ENCODE peak calls at places on chromosomes 1 and 21, in five cellular contexts. M, D, N, Z and P are unnamed samples. For H3K9me3, the result is how much of the 10 kb centered on the place peaks cover.

GRCh38 chr1:56301791-56302190 is 277.6 kb downstream of the PLPP3 start:
- DNase-seq in M (no peak), D (no peak), N (no peak), Z (no peak), P (no peak)

GRCh38 chr1:112524251-112524650 is 15.5 kb downstream of the WNT2B start:
- DNase-seq in M (no peak), D (no peak), N (no peak), Z (no peak), P (no peak)

GRCh38 chr21:41483415-41483814 is 24.5 kb downstream of the TMPRSS2 start:
- DNase-seq in M (no peak), D (no peak), N (no peak), Z (no peak), P (no peak)

GRCh38 chr1:48572632-48573258 is 100.7 kb upstream of the SPATA6 start:
- DNase-seq in M (no peak), D (peak), N (peak), Z (peak), P (peak)

GRCh38 chr1:152086785-152087184 is 2.1 kb downstream of the TCHHL1 start:
- DNase-seq in M (no peak), D (no peak), N (no peak), Z (no peak), P (no peak)

GRCh38 chr21:39001341-39001740 is 181.9 kb downstream of the PSMG1 start:
- DNase-seq in M (no peak), D (no peak), N (no peak), Z (no peak), P (no peak)

GRCh38 chr1:59804301-59804700 is 10.4 kb upstream of the HOOK1 start:
- DNase-seq in M (no peak), D (no peak), N (no peak), Z (no peak), P (no peak)

GRCh38 chr1:12578860-12579422 is 39.1 kb downstream of the DHRS3 start:
- DNase-seq in M (no peak), D (no peak), N (no peak), Z (no peak), P (no peak)

GRCh38 chr1:36486436-36487335 is 4.0 kb upstream of the CSF3R start:
- DNase-seq in M (no peak), D (no peak), N (no peak), Z (peak), P (peak)

GRCh38 chr1:200353232-200353631 is 56.6 kb downstream of the ZNF281 start:
- DNase-seq in M (no peak), D (no peak), N (no peak), Z (no peak), P (no peak)

GRCh38 chr21:28671549-28672195 is 321.0 kb downstream of the LTN1 start:
- DNase-seq in M (no peak), D (no peak), N (no peak), Z (no peak), P (no peak)

GRCh38 chr1:37795340-37796110 is 1.9 kb downstream of the MANEAL start:
- DNase-seq in M (peak), D (no peak), N (peak), Z (peak), P (peak)

GRCh38 chr1:224900062-224900461 is 29.4 kb upstream of the DNAH14 start:
- DNase-seq in M (no peak), D (no peak), N (peak), Z (no peak), P (no peak)

GRCh38 chr1:214146523-214146922 is 134.4 kb upstream of the SMYD2 start:
- DNase-seq in M (no peak), D (no peak), N (no peak), Z (no peak), P (peak)

GRCh38 chr1:202023033-202023433 is 12.6 kb downstream of the ELF3 start:
- DNase-seq in M (no peak), D (no peak), N (no peak), Z (peak), P (peak)

GRCh38 chr1:82775402-82776000 is 974.8 kb downstream of the ADGRL2 start:
- DNase-seq in M (no peak), D (no peak), N (peak), Z (no peak), P (no peak)

GRCh38 chr1:118148034-118148433 is 37.0 kb downstream of the SPAG17 start:
- DNase-seq in M (no peak), D (no peak), N (no peak), Z (no peak), P (no peak)

GRCh38 chr1:236795757-236796719 is 946 bp downstream of the MTR start:
- DNase-seq in M (no peak), D (peak), N (peak), Z (peak), P (peak)

GRCh38 chr1:94481473-94481933 is 60.1 kb downstream of the F3 start:
- DNase-seq in M (no peak), D (peak), N (peak), Z (peak), P (peak)

GRCh38 chr1:228975238-228975929 is 240.1 kb downstream of the RHOU start:
- DNase-seq in M (no peak), D (no peak), N (no peak), Z (no peak), P (no peak)

GRCh38 chr1:200893411-200893901 is 1.2 kb upstream of the INAVA start:
- DNase-seq in M (no peak), D (peak), N (no peak), Z (no peak), P (peak)

GRCh38 chr1:30768830-30769718 is 11.5 kb upstream of the LAPTM5 start:
- DNase-seq in M (no peak), D (no peak), N (peak), Z (no peak), P (no peak)

GRCh38 chr1:65182658-65183268 is 34.8 kb downstream of the AK4 start:
- DNase-seq in M (no peak), D (no peak), N (no peak), Z (no peak), P (peak)

GRCh38 chr1:180675586-180675985 is 43.8 kb downstream of the XPR1 start:
- DNase-seq in M (no peak), D (no peak), N (no peak), Z (no peak), P (peak)

GRCh38 chr1:201740086-201740541 is 88.8 kb upstream of the IPO9 start:
- DNase-seq in M (no peak), D (no peak), N (no peak), Z (no peak), P (no peak)

GRCh38 chr1:33161061-33161681 is 20.7 kb downstream of the TRIM62 start:
- DNase-seq in M (peak), D (no peak), N (peak), Z (no peak), P (no peak)

DNA sequence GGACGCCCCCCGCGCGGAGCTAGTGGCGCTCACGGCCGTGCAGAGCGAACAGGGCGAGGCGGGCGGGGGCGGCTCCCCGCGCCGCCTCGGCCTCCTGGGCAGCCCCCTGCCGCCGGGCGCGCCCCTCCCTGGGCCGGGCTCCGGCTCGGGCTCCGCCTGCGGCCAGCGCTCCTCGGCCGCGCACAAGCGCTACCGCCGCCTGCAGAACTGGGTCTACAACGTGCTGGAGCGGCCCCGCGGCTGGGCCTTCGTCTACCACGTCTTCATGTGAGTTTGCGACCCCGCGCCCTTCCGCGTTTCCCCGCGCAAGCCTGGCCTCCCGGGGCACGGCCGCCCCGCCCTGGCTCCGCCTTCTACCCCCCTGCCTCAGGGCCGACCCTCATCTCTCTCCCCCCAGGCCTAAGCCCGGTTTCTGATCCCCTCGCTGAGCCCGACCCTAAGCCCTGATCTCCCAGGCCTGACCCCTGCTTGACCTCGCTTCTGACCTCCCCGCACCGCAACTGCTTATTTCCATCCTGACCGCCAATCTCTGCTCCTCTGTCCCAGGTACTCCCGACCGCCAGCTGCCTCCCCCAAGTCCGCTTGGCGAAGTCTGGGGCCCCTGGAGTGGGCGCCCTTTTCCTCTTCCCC is 669 bp downstream of the KCNQ4 start:
- DNase-seq in M (no peak), D (no peak), N (no peak), Z (no peak), P (no peak)
- H3K4me3 ChIP-seq in M (peak), D (no peak), N (no peak), Z (peak), P (peak)

DNA sequence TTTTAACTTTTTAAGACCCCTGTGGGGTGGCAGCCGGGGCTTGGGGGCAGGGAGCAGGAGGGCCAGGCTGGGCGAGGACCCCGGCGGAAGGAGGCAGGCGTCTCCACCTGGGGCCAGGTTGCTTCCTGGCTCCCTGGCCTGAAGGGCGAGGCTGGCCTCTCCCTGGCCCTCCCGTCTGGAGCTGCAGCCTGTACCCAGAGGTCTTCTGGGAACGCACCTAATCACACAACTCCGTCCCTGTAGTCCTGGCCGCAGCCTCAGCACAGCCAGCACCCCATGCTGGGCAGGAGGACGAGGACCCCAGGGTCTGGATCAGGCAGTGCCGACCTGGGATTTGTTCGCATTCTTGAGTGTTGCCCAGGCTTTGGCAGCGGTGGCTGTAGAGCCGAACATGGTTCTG is 14.1 kb upstream of the TTC34 start:
- DNase-seq in M (peak), D (no peak), N (no peak), Z (no peak), P (no peak)
- H3K9me3 ChIP-seq in M (under half), D (under half), N (under half), Z (under half), P (under half)

GRCh38 chr1:156776942-156777341 is 9.6 kb downstream of the PRCC start:
- DNase-seq in M (no peak), D (no peak), N (no peak), Z (no peak), P (no peak)

GRCh38 chr1:156772728-156773497 is 5.6 kb downstream of the PRCC start:
- DNase-seq in M (no peak), D (no peak), N (no peak), Z (no peak), P (peak)

GRCh38 chr1:156775799-156776198 is 8.5 kb downstream of the PRCC start:
- DNase-seq in M (no peak), D (no peak), N (no peak), Z (no peak), P (no peak)

GRCh38 chr1:156772222-156772621 is 4.9 kb downstream of the PRCC start:
- DNase-seq in M (no peak), D (no peak), N (no peak), Z (no peak), P (no peak)

DNA sequence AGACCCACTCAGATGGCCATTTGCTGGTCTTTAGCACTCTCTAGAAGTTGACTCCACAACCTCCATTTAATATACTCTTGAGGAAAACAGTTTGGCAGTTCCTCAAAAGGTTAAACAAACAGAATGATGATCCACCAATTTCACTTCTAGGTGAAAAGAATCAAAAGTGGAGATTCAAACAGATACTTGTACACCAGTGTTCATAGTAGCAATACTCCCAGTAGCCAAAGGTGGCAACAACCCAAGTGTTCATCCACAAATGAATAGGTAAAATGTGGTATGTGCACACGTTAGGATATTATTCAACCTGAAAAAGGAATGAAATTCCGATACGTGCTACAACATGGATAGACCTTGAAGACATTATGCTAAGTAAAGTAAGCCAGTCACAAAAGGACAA is 6.3 kb downstream of the PRCC start:
- DNase-seq in M (no peak), D (no peak), N (no peak), Z (no peak), P (no peak)
- H3K27ac ChIP-seq in M (peak), D (no peak), N (no peak), Z (no peak), P (no peak)

GRCh38 chr1:167152192-167152876 is 58.5 kb downstream of the STYXL2 start:
- DNase-seq in M (no peak), D (no peak), N (peak), Z (no peak), P (no peak)
- H3K4me3 ChIP-seq in M (no peak), D (no peak), N (no peak), Z (no peak), P (no peak)

GRCh38 chr1:114496091-114496490 is 14.9 kb downstream of the TRIM33 start:
- DNase-seq in M (no peak), D (no peak), N (no peak), Z (no peak), P (no peak)
- H3K9me3 ChIP-seq in M (under half), D (under half), N (under half), Z (under half), P (under half)

GRCh38 chr1:21707086-21707840 is 38.1 kb upstream of the RAP1GAP start:
- DNase-seq in M (no peak), D (no peak), N (peak), Z (no peak), P (no peak)
- H3K27ac ChIP-seq in M (no peak), D (no peak), N (peak), Z (no peak), P (no peak)

GRCh38 chr21:31726407-31726806 is 5.5 kb downstream of the SCAF4 start:
- DNase-seq in M (no peak), D (no peak), N (no peak), Z (no peak), P (no peak)
- H3K4me3 ChIP-seq in M (no peak), D (no peak), N (no peak), Z (no peak), P (no peak)